ENCODE peak calls at places on chromosome 6, in ten cellular contexts. A is T-helper 2 cell; E is naive thymus-derived CD8-positive, alpha-beta T cell; H is effector CD8-positive, alpha-beta T cell; D is activated CD8-positive, alpha-beta memory T cell treated with anti-CD3 and anti-CD28 coated beads, Interleukin-2, amount 50 U/mL, for 4 hours; Q is substantia nigra; W is activated T-helper 9 cell treated with anti-CD3 and anti-CD28 coated beads, Interleukin-2, amount 50 U/mL, for 16 hours; U is hippocampal formation; X is Right ventricle myocardium inferior; S is amniotic stem cell. I is an unnamed sample.

GRCh38 chr6:147407571-147407970 is 100.9 kb upstream of the SAMD5 start:
- DNase-seq in S (no peak), D (no peak), H (no peak), E (no peak), Q (no peak), W (no peak), U (no peak), A (no peak), X (no peak), I (no peak)

GRCh38 chr6:31713991-31714684 is 1.0 kb upstream of the LY6G6D start:
- DNase-seq in X (no peak), U (no peak), A (no peak), D (no peak), E (no peak), W (no peak), Q (no peak), S (no peak), H (no peak), I (no peak)

GRCh38 chr6:169724554-169725269 is 412 bp upstream of the PHF10 start:
- DNase-seq in X (peak; percentile 74), E (peak; percentile 71), S (no peak), W (peak; percentile 63), A (peak; percentile 55), H (peak; percentile 57), Q (peak; percentile 64), U (peak; percentile 73), D (peak; percentile 81), I (no peak)

GRCh38 chr6:169340395-169340794 is 86.7 kb upstream of the THBS2 start:
- DNase-seq in S (no peak), A (no peak), U (no peak), H (no peak), D (no peak), E (no peak), X (no peak), W (no peak), Q (no peak), I (no peak)

GRCh38 chr6:3357669-3358068 is 98.9 kb downstream of the PSMG4 start:
- DNase-seq in D (no peak), A (no peak), E (no peak), H (no peak), S (no peak), Q (no peak), W (no peak), U (peak; percentile 46), X (no peak), I (no peak)

GRCh38 chr6:42344756-42345155 is 107.0 kb downstream of the TRERF1 start:
- DNase-seq in A (no peak), D (no peak), W (no peak), H (no peak), S (no peak), X (no peak), U (no peak), Q (no peak), E (no peak), I (no peak)

GRCh38 chr6:121274896-121275295 is 59.4 kb downstream of the TBC1D32 start:
- DNase-seq in A (no peak), H (no peak), Q (no peak), U (no peak), S (no peak), D (no peak), E (no peak), X (no peak), W (no peak), I (no peak)

GRCh38 chr6:157268396-157268795 is 54.9 kb downstream of the TMEM242 start:
- DNase-seq in X (no peak), S (no peak), W (no peak), E (no peak), A (no peak), U (no peak), Q (no peak), H (no peak), D (no peak), I (no peak)

GRCh38 chr6:35368038-35368887 is 25.9 kb downstream of the PPARD start:
- DNase-seq in H (no peak), Q (no peak), U (no peak), E (peak; percentile 29), D (no peak), A (no peak), X (no peak), W (no peak), S (no peak), I (no peak)

GRCh38 chr6:41536884-41537347 is 9.3 kb upstream of the FOXP4 start:
- DNase-seq in E (no peak), A (no peak), W (no peak), S (no peak), U (no peak), X (no peak), D (no peak), Q (no peak), H (no peak), I (no peak)